ENCODE peak calls at places on chromosomes 5 and 9, in six cellular contexts. B is epithelial cell of prostate; G is colonic mucosa; X is T1000; N is T-helper 2 cell; H is activated naive CD4-positive, alpha-beta T cell treated with Interleukin-2 at 50 U/mL for 16 hours. U is an unnamed sample.

GRCh38 chr9:82680179-82680935 is 382.6 kb downstream of the RASEF start:
- DNase-seq in H (no peak), B (no peak), G (no peak), N (no peak), X (no peak), U (no peak)

GRCh38 chr9:114154597-114155102 is 687 bp upstream of the COL27A1 start:
- DNase-seq in H (no peak), N (no peak), X (no peak), B (no peak), G (no peak), U (no peak)

GRCh38 chr5:42566658-42567313 is 143.5 kb downstream of the GHR start:
- DNase-seq in G (no peak), X (no peak), B (no peak), H (no peak), N (no peak), U (no peak)

GRCh38 chr5:139745121-139745799 is 50.3 kb upstream of the PSD2 start:
- DNase-seq in X (peak), H (peak), B (no peak), G (peak), N (no peak), U (peak)

GRCh38 chr5:175548899-175549311 is 70.5 kb downstream of the SFXN1 start:
- DNase-seq in X (no peak), B (no peak), H (no peak), G (no peak), N (no peak), U (no peak)

GRCh38 chr5:1748271-1748670 is 51.4 kb downstream of the MRPL36 start:
- DNase-seq in H (no peak), B (no peak), N (no peak), G (no peak), X (no peak), U (no peak)

GRCh38 chr5:7872517-7873149 is 3.7 kb downstream of the MTRR start:
- DNase-seq in H (no peak), B (no peak), X (no peak), N (no peak), G (no peak), U (no peak)

GRCh38 chr9:138024831-138025291 is 147.3 kb downstream of the CACNA1B start:
- DNase-seq in H (no peak), B (no peak), N (no peak), G (peak), X (no peak), U (peak)

GRCh38 chr5:82347213-82347947 is 69.2 kb upstream of the RPS23 start:
- DNase-seq in X (no peak), N (no peak), G (no peak), B (no peak), H (no peak), U (no peak)

GRCh38 chr9:108535526-108535925 is 320.3 kb downstream of the ACTL7B start:
- DNase-seq in X (no peak), N (no peak), B (no peak), G (peak), H (no peak), U (no peak)

GRCh38 chr5:146048994-146049703 is 56.2 kb downstream of the PLAC8L1 start:
- DNase-seq in B (no peak), X (peak), G (peak), N (no peak), H (no peak), U (no peak)

GRCh38 chr9:26947736-26948135 is 694 bp upstream of the PLAA start:
- DNase-seq in X (no peak), N (no peak), B (no peak), G (no peak), H (peak), U (no peak)

GRCh38 chr5:31516802-31517201 is 15.1 kb downstream of the DROSHA start:
- DNase-seq in X (no peak), N (no peak), B (no peak), G (no peak), H (no peak), U (no peak)

GRCh38 chr9:23117621-23118020 is 671.0 kb downstream of the DMRTA1 start:
- DNase-seq in G (no peak), N (no peak), B (peak), H (no peak), X (peak), U (no peak)

GRCh38 chr9:92600075-92600741 is 64.4 kb upstream of the ECM2 start:
- DNase-seq in X (no peak), H (no peak), N (no peak), B (no peak), G (no peak), U (no peak)

GRCh38 chr9:84304166-84304565 is 36.4 kb downstream of the SLC28A3 start:
- DNase-seq in B (no peak), N (no peak), X (no peak), G (no peak), H (no peak), U (no peak)

GRCh38 chr9:88173378-88173999 is 35.2 kb upstream of the SPATA31C2 start:
- DNase-seq in H (peak), G (peak), N (peak), X (no peak), B (no peak), U (peak)

GRCh38 chr5:73623929-73624404 is 2.0 kb upstream of the ARHGEF28 start:
- DNase-seq in G (no peak), H (no peak), B (no peak), X (no peak), N (no peak), U (no peak)

GRCh38 chr5:68554566-68555279 is 339.2 kb downstream of the PIK3R1 start:
- DNase-seq in B (no peak), H (no peak), G (peak), N (no peak), X (peak), U (no peak)

GRCh38 chr5:149999359-149999758 is 1.1 kb downstream of the TIGD6 start:
- DNase-seq in G (no peak), B (no peak), X (no peak), H (no peak), N (no peak), U (no peak)

GRCh38 chr5:127892467-127893207 is 189.4 kb downstream of the CCDC192 start:
- DNase-seq in G (no peak), H (no peak), X (no peak), N (no peak), B (no peak), U (no peak)

GRCh38 chr9:129498451-129499376 is 122.2 kb downstream of the C9orf50 start:
- DNase-seq in B (no peak), G (no peak), H (no peak), X (no peak), N (no peak), U (no peak)

GRCh38 chr9:136551401-136552116 is 5.7 kb upstream of the NOTCH1 start:
- DNase-seq in G (peak), B (peak), X (peak), H (no peak), N (no peak), U (no peak)

GRCh38 chr9:130106860-130107848 is 53.4 kb downstream of the GPR107 start:
- DNase-seq in B (peak), H (peak), G (peak), X (peak), N (peak), U (peak)

GRCh38 chr5:179860301-179860700 is 1.7 kb upstream of the MRNIP start:
- DNase-seq in G (no peak), B (no peak), H (no peak), X (no peak), N (no peak), U (no peak)

GRCh38 chr9:113380869-113381378 is 4.1 kb upstream of the HDHD3 start:
- DNase-seq in B (no peak), N (no peak), H (no peak), G (peak), X (no peak), U (peak)

GRCh38 chr5:149938272-149938671 is 6.3 kb downstream of the PDE6A start:
- DNase-seq in G (peak), B (peak), X (no peak), H (no peak), N (no peak), U (peak)

GRCh38 chr9:15373201-15373530 is 49.5 kb upstream of the SNAPC3 start:
- DNase-seq in G (no peak), B (no peak), H (no peak), X (no peak), N (no peak), U (no peak)

GRCh38 chr9:113187935-113188595 is 33.0 kb downstream of the FKBP15 start:
- DNase-seq in X (no peak), H (no peak), N (no peak), B (peak), G (peak), U (no peak)

GRCh38 chr5:111635151-111635945 is 121.6 kb downstream of the NREP start:
- DNase-seq in N (no peak), X (no peak), B (no peak), H (no peak), G (no peak), U (no peak)

GRCh38 chr9:33714989-33715388 is 80.4 kb upstream of the PRSS3 start:
- DNase-seq in H (no peak), X (no peak), N (no peak), G (no peak), B (no peak), U (no peak)

GRCh38 chr5:147373328-147373727 is 136.5 kb downstream of the DPYSL3 start:
- DNase-seq in G (no peak), X (no peak), B (no peak), N (no peak), H (no peak), U (no peak)

GRCh38 chr5:179975713-179976030 is 68.0 kb upstream of the TBC1D9B start:
- DNase-seq in B (no peak), G (no peak), H (no peak), N (no peak), X (no peak), U (no peak)

GRCh38 chr9:134861586-134862334 is 18.9 kb upstream of the FCN2 start:
- DNase-seq in X (no peak), B (no peak), H (no peak), N (no peak), G (no peak), U (peak)

GRCh38 chr5:124139477-124139876 is 607.0 kb downstream of the ZNF608 start:
- DNase-seq in B (no peak), X (no peak), H (no peak), N (no peak), G (no peak), U (no peak)

GRCh38 chr5:128197911-128198522 is 114.5 kb downstream of the SLC12A2 start:
- DNase-seq in B (no peak), X (no peak), N (no peak), H (no peak), G (no peak), U (no peak)

GRCh38 chr9:124163988-124164350 is 93.8 kb upstream of the NEK6 start:
- DNase-seq in B (no peak), N (no peak), G (no peak), X (no peak), H (no peak), U (no peak)

U was measured in Peyer's patch.